ENCODE peak calls at places on chromosomes 4 and X, in ten cellular contexts. X is right lobe of liver; F is thyroid gland; R is mesothelial cell of epicardium; M is heart right ventricle; H is activated B cell treated with CpG ODN at 0.5 μM for 24 hours; O is choroid plexus epithelial cell; D is gastrocnemius medialis; S is foreskin fibroblast; A is CD8-positive, alpha-beta T cell. U is an unnamed sample.

GRCh38 chr4:157994863-157995262 is 178.0 kb downstream of the GASK1B start:
- DNase-seq in H (no peak), R (no peak), O (no peak), F (no peak), M (no peak), A (no peak), D (no peak), X (no peak), S (peak), U (no peak)

GRCh38 chr4:144695721-144696120 is 49.8 kb downstream of the HHIP start:
- DNase-seq in R (no peak), A (no peak), F (no peak), O (no peak), X (no peak), H (no peak), D (no peak), S (no peak), M (no peak), U (no peak)

GRCh38 chrX:119340606-119341205 is 58.4 kb upstream of the SLC25A43 start:
- DNase-seq in A (no peak), X (no peak), D (no peak), H (no peak), R (no peak), M (no peak), O (no peak), S (no peak), F (no peak), U (no peak)

GRCh38 chrX:151973262-151973661 is 1.2 kb downstream of the GABRE start:
- DNase-seq in S (no peak), M (no peak), H (no peak), O (no peak), D (no peak), R (no peak), F (no peak), A (no peak), X (no peak), U (no peak)

GRCh38 chr4:89906787-89907521 is 12.3 kb downstream of the MMRN1 start:
- DNase-seq in A (no peak), D (no peak), F (no peak), S (no peak), R (no peak), H (no peak), O (no peak), X (no peak), M (no peak), U (no peak)

GRCh38 chrX:153492543-153492942 is 2.2 kb upstream of the BGN start:
- DNase-seq in A (no peak), R (no peak), H (no peak), M (no peak), D (no peak), F (no peak), X (no peak), S (no peak), O (no peak), U (no peak)

GRCh38 chr4:42420120-42420519 is 22.8 kb downstream of the SHISA3 start:
- DNase-seq in R (no peak), F (no peak), S (no peak), A (no peak), D (no peak), X (no peak), H (no peak), O (no peak), M (no peak), U (no peak)

GRCh38 chrX:7110821-7111276 is 36.7 kb upstream of the STS start:
- DNase-seq in D (no peak), M (no peak), O (no peak), F (no peak), A (no peak), X (no peak), R (no peak), H (no peak), S (no peak), U (no peak)

GRCh38 chrX:53882331-53882730 is 161.9 kb downstream of the PHF8 start:
- DNase-seq in X (no peak), S (peak), O (peak), H (no peak), F (no peak), D (no peak), A (no peak), R (no peak), M (no peak), U (no peak)

GRCh38 chr4:154472870-154473269 is 18.7 kb downstream of the DCHS2 start:
- DNase-seq in F (no peak), H (no peak), D (no peak), A (no peak), M (no peak), X (no peak), S (no peak), O (no peak), R (no peak), U (no peak)

GRCh38 chrX:48592971-48593370 is 4.3 kb upstream of the WDR13 start:
- DNase-seq in F (no peak), D (no peak), H (no peak), A (no peak), X (no peak), O (no peak), S (no peak), M (no peak), R (no peak), U (no peak)

GRCh38 chrX:7059214-7059838 is 88.2 kb upstream of the STS start:
- DNase-seq in R (no peak), X (no peak), H (no peak), A (no peak), F (no peak), M (no peak), S (no peak), D (no peak), O (no peak), U (no peak)

GRCh38 chrX:24245201-24245600 is 68.7 kb downstream of the SUPT20HL2 start:
- DNase-seq in X (no peak), M (no peak), H (no peak), D (no peak), A (no peak), F (no peak), O (peak), R (no peak), S (peak), U (no peak)

GRCh38 chr4:101075536-101075935 is 271.8 kb downstream of the PPP3CA start:
- DNase-seq in D (no peak), S (no peak), A (no peak), H (no peak), M (no peak), X (no peak), O (no peak), F (no peak), R (no peak), U (no peak)

GRCh38 chrX:13937370-13938052 is 92.2 kb downstream of the GEMIN8 start:
- DNase-seq in R (no peak), O (peak), M (no peak), S (peak), F (no peak), H (no peak), A (no peak), D (no peak), X (no peak), U (no peak)

GRCh38 chr4:6109842-6110560 is 90.3 kb downstream of the JAKMIP1 start:
- DNase-seq in O (no peak), D (no peak), R (no peak), A (no peak), X (no peak), S (no peak), M (no peak), H (no peak), F (peak), U (peak)

GRCh38 chr4:53943345-53944085 is 120.9 kb downstream of the CHIC2 start:
- DNase-seq in H (no peak), X (no peak), F (no peak), D (no peak), R (no peak), S (peak), A (no peak), M (no peak), O (peak), U (no peak)

GRCh38 chr4:53941331-53941730 is 123.1 kb downstream of the CHIC2 start:
- DNase-seq in H (no peak), S (no peak), D (no peak), R (no peak), F (no peak), A (no peak), M (no peak), O (no peak), X (no peak), U (no peak)

GRCh38 chr4:53937918-53938317 is 126.5 kb downstream of the CHIC2 start:
- DNase-seq in F (no peak), A (no peak), R (no peak), O (peak), S (peak), X (no peak), M (no peak), D (no peak), H (no peak), U (no peak)

GRCh38 chr4:53937327-53937726 is 127.1 kb downstream of the CHIC2 start:
- DNase-seq in M (no peak), A (no peak), S (no peak), X (no peak), O (peak), D (no peak), F (no peak), R (no peak), H (no peak), U (no peak)

GRCh38 chr4:53942712-53943111 is 121.7 kb downstream of the CHIC2 start:
- DNase-seq in S (no peak), R (no peak), O (no peak), M (no peak), D (no peak), X (no peak), H (no peak), A (no peak), F (no peak), U (no peak)
- TF ChIP-seq CTCF in S (no peak), R (no peak), O (no peak), M (no peak), D (no peak), X (no peak), H (no peak), A (no peak), F (no peak), U (no peak)

GRCh38 chrX:35728481-35728880 is 69.7 kb upstream of the MAGEB16 start:
- DNase-seq in F (no peak), H (no peak), M (no peak), R (no peak), O (no peak), X (no peak), D (no peak), A (no peak), S (no peak), U (no peak)

GRCh38 chrX:35722128-35722527 is 76.0 kb upstream of the MAGEB16 start:
- DNase-seq in X (no peak), M (no peak), H (no peak), S (no peak), R (no peak), A (no peak), F (no peak), D (no peak), O (no peak), U (no peak)

DNA sequence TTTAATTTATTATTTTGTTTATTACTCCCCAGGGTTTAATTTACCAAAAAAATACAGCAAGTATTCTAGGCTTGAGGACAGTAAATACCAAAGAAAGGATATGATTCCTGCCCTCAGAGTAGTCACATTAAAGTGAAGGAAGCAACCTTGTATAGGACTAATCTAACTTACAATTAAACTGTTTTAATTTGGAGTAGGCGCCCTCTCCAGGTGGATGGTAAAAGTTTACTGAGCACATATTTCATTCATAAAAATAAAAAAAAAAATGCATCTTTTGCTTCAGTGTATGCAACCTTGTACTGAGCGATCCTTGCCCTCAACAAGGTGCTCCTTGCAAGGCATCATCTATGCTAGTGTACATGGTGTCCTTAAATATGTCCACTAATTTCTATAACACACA is 72.0 kb upstream of the MAGEB16 start:
- DNase-seq in H (no peak), X (no peak), D (no peak), A (no peak), S (no peak), M (no peak), O (peak), R (no peak), F (no peak), U (no peak)
- TF ChIP-seq CTCF in H (no peak), X (peak), D (no peak), A (no peak), S (no peak), M (no peak), O (peak), R (no peak), F (no peak), U (no peak)

GRCh38 chr4:93791570-93792195 is 36.9 kb upstream of the ATOH1 start:
- DNase-seq in M (no peak), H (no peak), O (peak), R (peak), A (no peak), S (peak), F (peak), X (no peak), D (no peak), U (peak)
- TF ChIP-seq CTCF in M (peak), H (no peak), O (peak), R (peak), A (no peak), S (peak), F (peak), X (peak), D (peak), U (peak)

DNA sequence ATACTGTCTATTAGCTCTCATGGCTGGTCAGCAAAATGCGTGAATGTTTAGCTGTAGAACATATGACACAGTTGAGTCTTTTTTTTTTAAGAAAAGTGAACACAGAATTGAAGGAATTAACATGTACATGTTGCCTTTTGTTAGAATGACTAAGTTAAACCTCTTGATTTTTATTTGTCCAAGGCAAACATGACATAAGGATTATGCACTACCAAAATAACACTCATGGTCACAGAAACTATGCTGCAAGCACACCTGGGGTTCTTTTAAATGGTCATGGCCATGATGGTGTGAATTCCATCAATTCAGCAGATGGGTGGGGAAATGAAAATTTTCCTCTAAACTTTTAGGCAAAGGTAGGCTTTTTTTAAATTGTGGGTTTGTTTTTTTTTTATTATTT is 80.1 kb upstream of the CXCL13 start:
- DNase-seq in A (no peak), O (no peak), S (no peak), H (no peak), R (no peak), M (no peak), F (no peak), X (no peak), D (no peak), U (no peak)
- TF ChIP-seq CTCF in A (no peak), O (no peak), S (no peak), H (no peak), R (no peak), M (no peak), F (no peak), X (no peak), D (no peak), U (no peak)

GRCh38 chr4:98542011-98542410 is 116.4 kb downstream of the TSPAN5 start:
- DNase-seq in D (no peak), F (no peak), M (no peak), H (no peak), A (no peak), R (no peak), S (no peak), X (no peak), O (no peak), U (no peak)

GRCh38 chr4:98544818-98545399 is 113.5 kb downstream of the TSPAN5 start:
- DNase-seq in O (no peak), X (no peak), D (no peak), S (no peak), F (no peak), R (no peak), H (no peak), M (no peak), A (no peak), U (no peak)

GRCh38 chr4:98544141-98544817 is 114.1 kb downstream of the TSPAN5 start:
- DNase-seq in A (no peak), F (no peak), M (no peak), X (no peak), S (no peak), D (no peak), R (no peak), O (no peak), H (no peak), U (no peak)

DNA sequence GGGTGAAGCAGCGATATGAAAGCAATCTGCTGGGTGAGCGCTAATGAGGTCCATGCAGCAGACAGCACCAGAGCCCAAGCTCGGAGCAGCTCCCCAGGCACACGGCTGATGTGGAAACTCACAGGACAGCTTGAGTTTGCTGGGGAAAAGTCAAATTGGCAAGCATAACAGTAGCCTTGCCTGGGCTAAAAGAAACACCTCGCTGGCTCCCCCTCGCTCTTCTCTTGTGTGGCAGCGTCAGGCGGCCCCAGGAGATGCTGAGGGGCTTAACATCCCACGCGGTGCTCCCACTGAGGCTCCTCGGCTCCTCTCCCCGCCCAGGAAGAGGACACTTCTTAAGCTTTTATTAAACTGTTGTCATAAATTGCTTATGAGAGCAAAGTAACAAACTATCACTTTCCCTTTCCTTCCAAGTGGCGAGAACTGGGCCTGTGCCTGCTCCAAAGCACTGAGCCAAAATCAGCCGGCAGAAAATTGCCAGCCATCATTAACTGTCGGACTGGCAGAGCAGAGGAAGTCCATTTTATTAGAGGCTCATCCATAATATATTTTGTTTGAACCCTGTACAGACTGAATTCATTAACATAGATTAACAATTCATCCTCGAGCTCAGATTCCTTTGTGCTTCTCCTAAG is 111.4 kb downstream of the TSPAN5 start:
- DNase-seq in H (no peak), A (no peak), F (peak), X (no peak), S (no peak), M (peak), R (no peak), O (peak), D (no peak), U (no peak)
- TF ChIP-seq CTCF in H (no peak), A (no peak), F (no peak), X (no peak), S (peak), M (no peak), R (no peak), O (peak), D (no peak), U (no peak)

GRCh38 chrX:131792356-131792749 is 230.7 kb upstream of the STK26 start:
- DNase-seq in X (peak), H (no peak), O (no peak), S (no peak), D (no peak), M (peak), R (no peak), F (no peak), A (no peak), U (no peak)
- TF ChIP-seq CTCF in X (peak), H (no peak), O (no peak), S (no peak), D (no peak), M (no peak), R (no peak), F (no peak), A (no peak), U (no peak)

GRCh38 chrX:131626681-131627296 is 82.9 kb downstream of the OR13H1 start:
- DNase-seq in F (no peak), A (no peak), M (no peak), R (no peak), S (no peak), O (peak), H (no peak), D (no peak), X (no peak), U (no peak)
- TF ChIP-seq CTCF in F (no peak), A (no peak), M (no peak), R (peak), S (peak), O (no peak), H (no peak), D (no peak), X (peak), U (peak)

GRCh38 chrX:154547245-154548027 is at the start of gene IKBKG:
- DNase-seq in H (peak), M (peak), S (peak), F (peak), O (peak), X (peak), A (peak), D (peak), R (peak), U (peak)

GRCh38 chrX:154544885-154545284 is 1.8 kb downstream of the G6PD start:
- DNase-seq in M (no peak), H (no peak), D (no peak), F (peak), S (no peak), O (no peak), R (no peak), X (no peak), A (no peak), U (no peak)

GRCh38 chrX:154545673-154546274 is 872 bp downstream of the G6PD start:
- DNase-seq in S (no peak), M (no peak), H (no peak), X (no peak), D (no peak), O (no peak), F (peak), R (no peak), A (no peak), U (no peak)

GRCh38 chrX:154548028-154548316 is 552 bp downstream of the IKBKG start:
- DNase-seq in R (no peak), F (no peak), S (peak), X (no peak), D (no peak), M (no peak), A (no peak), O (peak), H (no peak), U (no peak)

GRCh38 chrX:154546354-154547244 is at the start of gene G6PD:
- DNase-seq in X (no peak), H (peak), D (no peak), F (peak), S (peak), M (peak), R (no peak), A (peak), O (peak), U (peak)
- TF ChIP-seq CTCF in X (no peak), H (no peak), D (no peak), F (no peak), S (no peak), M (no peak), R (no peak), A (no peak), O (no peak), U (no peak)

U was measured in progenitor cell of endocrine pancreas.